ENCODE peak calls at places on chromosome 6, in six cellular contexts. N, Q, E, V, T and G are unnamed samples.
A peak's percentile ranks its signal among the peaks of the same experiment; 100 is the strongest.

GRCh38 chr6:118325220-118325860 is 222.8 kb upstream of the PLN start:
- DNase-seq in N (peak; percentile 33), Q (no peak), E (no peak), V (no peak), T (no peak), G (no peak)

GRCh38 chr6:34531580-34532201 is 24.4 kb downstream of the SPDEF start:
- DNase-seq in N (peak; percentile 89), Q (no peak), E (peak; percentile 59), V (no peak), T (no peak), G (no peak)

GRCh38 chr6:138691595-138692057 is 81.9 kb upstream of the CCDC28A start:
- DNase-seq in N (peak; percentile 86), Q (no peak), E (peak; percentile 34), V (no peak), T (no peak), G (no peak)

GRCh38 chr6:98834060-98835031 is at the start of gene POU3F2:
- DNase-seq in N (peak; percentile 96), Q (peak; percentile 97), E (peak; percentile 99), V (peak; percentile 89), T (peak; percentile 82), G (peak; percentile 48)

GRCh38 chr6:148364056-148364844 is 21.6 kb downstream of the SASH1 start:
- DNase-seq in N (peak; percentile 64), Q (no peak), E (no peak), V (no peak), T (no peak), G (no peak)

GRCh38 chr6:117919775-117920492 is 12.9 kb downstream of the SLC35F1 start:
- DNase-seq in N (no peak), Q (peak; percentile 69), E (peak; percentile 90), V (no peak), T (peak; percentile 45), G (no peak)

GRCh38 chr6:114762145-114762544 is 419.3 kb upstream of the HS3ST5 start:
- DNase-seq in N (no peak), Q (no peak), E (peak; percentile 16), V (no peak), T (no peak), G (no peak)

GRCh38 chr6:76810286-76810685 is 653.0 kb downstream of the HTR1B start:
- DNase-seq in N (no peak), Q (no peak), E (no peak), V (no peak), T (no peak), G (no peak)

GRCh38 chr6:2231438-2231837 is 14.0 kb downstream of the GMDS start:
- DNase-seq in N (peak; percentile 56), Q (no peak), E (no peak), V (no peak), T (no peak), G (no peak)

GRCh38 chr6:54716869-54717268 is 129.7 kb upstream of the FAM83B start:
- DNase-seq in N (no peak), Q (no peak), E (no peak), V (no peak), T (no peak), G (no peak)

GRCh38 chr6:16056263-16056870 is 72.5 kb upstream of the MYLIP start:
- DNase-seq in N (no peak), Q (no peak), E (no peak), V (no peak), T (no peak), G (no peak)

GRCh38 chr6:144588674-144589325 is 303.7 kb downstream of the UTRN start:
- DNase-seq in N (no peak), Q (no peak), E (no peak), V (no peak), T (no peak), G (no peak)

GRCh38 chr6:165850434-165851019 is 187.5 kb upstream of the PDE10A start:
- DNase-seq in N (peak; percentile 56), Q (peak; percentile 87), E (peak; percentile 68), V (no peak), T (peak; percentile 85), G (peak; percentile 42)

GRCh38 chr6:18035330-18035854 is 48.0 kb upstream of the KIF13A start:
- DNase-seq in N (no peak), Q (no peak), E (no peak), V (no peak), T (no peak), G (no peak)

GRCh38 chr6:118886641-118887040 is 7.3 kb upstream of the ASF1A start:
- DNase-seq in N (no peak), Q (no peak), E (no peak), V (no peak), T (no peak), G (no peak)

GRCh38 chr6:39714802-39715201 is 10.4 kb downstream of the KIF6 start:
- DNase-seq in N (no peak), Q (no peak), E (no peak), V (no peak), T (no peak), G (no peak)

GRCh38 chr6:100881707-100882040 is 545 bp upstream of the ASCC3 start:
- DNase-seq in N (no peak), Q (no peak), E (peak; percentile 4), V (no peak), T (no peak), G (no peak)

GRCh38 chr6:97765480-97765879 is 482.5 kb upstream of the MMS22L start:
- DNase-seq in N (peak; percentile 52), Q (no peak), E (no peak), V (no peak), T (no peak), G (no peak)

GRCh38 chr6:118509009-118509617 is 39.0 kb upstream of the PLN start:
- DNase-seq in N (peak; percentile 54), Q (peak; percentile 22), E (peak; percentile 25), V (no peak), T (no peak), G (no peak)

GRCh38 chr6:35359744-35360348 is 17.5 kb downstream of the PPARD start:
- DNase-seq in N (peak; percentile 98), Q (no peak), E (peak; percentile 20), V (no peak), T (no peak), G (no peak)

GRCh38 chr6:10413850-10414765 is 766 bp downstream of the TFAP2A start:
- DNase-seq in N (no peak), Q (peak; percentile 52), E (peak; percentile 78), V (no peak), T (peak; percentile 69), G (no peak)
- TF ChIP-seq CTCF in N (no peak), Q (no peak), E (peak; percentile 44), V (peak; percentile 53), T (no peak), G (no peak)

GRCh38 chr6:32689531-32690505 is 23.4 kb upstream of the HLA-DQB1 start:
- DNase-seq in N (no peak), Q (no peak), E (no peak), V (no peak), T (no peak), G (no peak)

DNA sequence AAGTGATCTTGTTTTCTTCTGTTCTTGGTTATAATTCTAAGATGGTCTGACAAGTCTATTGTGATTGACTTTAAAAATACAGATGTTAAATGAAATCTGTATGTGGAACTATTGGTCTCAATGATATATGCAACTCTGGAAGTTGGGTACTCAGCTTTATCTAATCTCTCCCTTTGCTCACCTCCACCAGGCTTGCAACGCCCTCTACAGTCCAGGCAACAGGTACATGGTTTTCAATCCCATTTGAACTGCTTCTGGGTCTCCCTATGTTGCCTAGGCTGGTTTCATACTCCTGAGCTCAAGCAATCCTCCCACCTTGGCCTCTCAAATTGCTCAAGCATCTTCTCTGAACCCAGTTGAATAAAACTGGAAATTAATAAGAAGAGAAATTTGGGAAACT is 25.6 kb upstream of the HLA-DQB1 start:
- DNase-seq in N (no peak), Q (peak; percentile 15), E (peak; percentile 64), V (no peak), T (no peak), G (no peak)
- TF ChIP-seq CTCF in N (no peak), Q (no peak), E (peak; percentile 65), V (peak; percentile 41), T (no peak), G (no peak)

GRCh38 chr6:7727951-7728854 is 2.3 kb downstream of the BMP6 start:
- DNase-seq in N (no peak), Q (peak; percentile 59), E (peak; percentile 80), V (no peak), T (peak; percentile 42), G (peak; percentile 23)

GRCh38 chr6:7725849-7726415 is at the start of gene BMP6:
- DNase-seq in N (peak; percentile 85), Q (peak; percentile 86), E (peak; percentile 98), V (peak; percentile 81), T (peak; percentile 89), G (peak; percentile 57)

GRCh38 chr6:7726416-7727149 is 684 bp downstream of the BMP6 start:
- DNase-seq in N (no peak), Q (peak; percentile 33), E (peak; percentile 66), V (no peak), T (peak; percentile 46), G (peak; percentile 18)

GRCh38 chr6:7728855-7729590 is 3.1 kb downstream of the BMP6 start:
- DNase-seq in N (no peak), Q (no peak), E (peak; percentile 48), V (no peak), T (no peak), G (no peak)

GRCh38 chr6:7727150-7727950 is 1.5 kb downstream of the BMP6 start:
- DNase-seq in N (no peak), Q (peak; percentile 40), E (peak; percentile 73), V (no peak), T (peak; percentile 47), G (peak; percentile 26)
- TF ChIP-seq CTCF in N (no peak), Q (no peak), E (no peak), V (no peak), T (no peak), G (no peak)

GRCh38 chr6:43174263-43175112 is 3.4 kb downstream of the SRF start:
- DNase-seq in N (peak; percentile 99), Q (peak; percentile 90), E (peak; percentile 98), V (peak; percentile 90), T (peak; percentile 89), G (peak; percentile 77)

GRCh38 chr6:43170452-43171283 is at the start of gene SRF:
- DNase-seq in N (peak; percentile 100), Q (peak; percentile 99), E (peak; percentile 100), V (peak; percentile 100), T (peak; percentile 99), G (no peak)

GRCh38 chr6:43173496-43174262 is 2.6 kb downstream of the SRF start:
- DNase-seq in N (no peak), Q (no peak), E (peak; percentile 18), V (no peak), T (no peak), G (no peak)

GRCh38 chr6:43172127-43173007 is 1.3 kb downstream of the SRF start:
- DNase-seq in N (peak; percentile 44), Q (peak; percentile 67), E (peak; percentile 58), V (peak; percentile 77), T (peak; percentile 62), G (peak; percentile 45)

DNA sequence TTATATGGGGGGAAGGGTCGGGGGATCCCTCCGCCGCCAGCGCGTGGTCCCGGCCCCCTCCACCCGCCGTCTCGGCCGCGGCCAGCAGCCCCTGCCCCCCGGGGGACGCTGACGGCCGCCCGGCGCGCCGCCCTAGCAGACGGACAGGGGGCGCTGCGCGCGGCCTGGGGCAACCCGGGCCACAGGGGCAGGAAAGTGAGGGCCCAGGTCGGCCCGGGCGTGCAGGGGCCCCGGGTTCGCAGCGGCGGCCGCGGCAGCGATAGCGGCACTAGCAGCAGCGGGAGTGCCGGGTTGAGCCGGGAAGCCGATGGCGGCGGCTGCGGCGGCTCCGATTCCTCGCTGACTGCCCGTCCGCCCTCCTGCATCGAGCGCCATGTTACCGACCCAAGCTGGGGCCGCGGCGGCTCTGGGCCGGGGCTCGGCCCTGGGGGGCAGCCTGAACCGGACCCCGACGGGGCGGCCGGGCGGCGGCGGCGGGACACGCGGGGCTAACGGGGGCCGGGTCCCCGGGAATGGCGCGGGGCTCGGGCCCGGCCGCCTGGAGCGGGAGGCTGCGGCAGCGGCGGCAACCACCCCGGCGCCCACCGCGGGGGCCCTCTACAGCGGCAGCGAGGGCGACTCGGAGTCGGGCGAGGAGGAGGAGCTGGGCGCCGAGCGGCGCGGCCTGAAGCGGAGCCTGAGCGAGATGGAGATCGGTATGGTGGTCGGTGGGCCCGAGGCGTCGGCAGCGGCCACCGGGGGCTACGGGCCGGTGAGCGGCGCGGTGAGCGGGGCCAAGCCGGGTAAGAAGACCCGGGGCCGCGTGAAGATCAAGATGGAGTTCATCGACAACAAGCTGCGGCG is 436 bp downstream of the SRF start:
- DNase-seq in N (no peak), Q (peak; percentile 68), E (peak; percentile 70), V (no peak), T (no peak), G (peak; percentile 92)
- TF ChIP-seq CTCF in N (peak; percentile 49), Q (peak; percentile 95), E (peak; percentile 68), V (peak; percentile 90), T (peak; percentile 63), G (no peak)